ENCODE peak calls at places on chromosome 11, in four cellular contexts. One of them, this sample, is unnamed.

GRCh38 chr11:61023086-61024035 is 51.9 kb downstream of the CD6 start:
- DNase-seq in fibroblast of the aortic adventitia: no peak
- DNase-seq in transverse colon: peak
- DNase-seq in GM10248: no peak
- DNase-seq in this sample: no peak

GRCh38 chr11:10268746-10269487 is 25.1 kb downstream of the SBF2 start:
- DNase-seq in fibroblast of the aortic adventitia: peak
- DNase-seq in transverse colon: no peak
- DNase-seq in GM10248: no peak
- DNase-seq in this sample: no peak

GRCh38 chr11:121138259-121138658 is 37.2 kb downstream of the TECTA start:
- DNase-seq in GM10248: no peak
- DNase-seq in transverse colon: no peak
- DNase-seq in fibroblast of the aortic adventitia: no peak
- DNase-seq in this sample: no peak

GRCh38 chr11:61797263-61797944 is 4.7 kb downstream of the FEN1 start:
- DNase-seq in fibroblast of the aortic adventitia: peak
- DNase-seq in GM10248: peak
- DNase-seq in transverse colon: peak
- DNase-seq in this sample: peak

GRCh38 chr11:1760351-1761109 is 3.2 kb downstream of the CTSD start:
- DNase-seq in transverse colon: peak
- DNase-seq in GM10248: no peak
- DNase-seq in fibroblast of the aortic adventitia: no peak
- DNase-seq in this sample: no peak

GRCh38 chr11:66727883-66728759 is 895 bp downstream of the SPTBN2 start:
- DNase-seq in transverse colon: peak
- DNase-seq in fibroblast of the aortic adventitia: no peak
- DNase-seq in GM10248: peak
- DNase-seq in this sample: peak

GRCh38 chr11:10594407-10594806 is 25.9 kb upstream of the LYVE1 start:
- DNase-seq in fibroblast of the aortic adventitia: no peak
- DNase-seq in GM10248: no peak
- DNase-seq in transverse colon: no peak
- DNase-seq in this sample: no peak

GRCh38 chr11:130024356-130024755 is 21.7 kb upstream of the PRDM10 start:
- DNase-seq in fibroblast of the aortic adventitia: peak
- DNase-seq in transverse colon: no peak
- DNase-seq in GM10248: no peak
- DNase-seq in this sample: no peak

GRCh38 chr11:101407324-101407723 is 176.5 kb downstream of the TRPC6 start:
- DNase-seq in fibroblast of the aortic adventitia: no peak
- DNase-seq in transverse colon: peak
- DNase-seq in GM10248: no peak
- DNase-seq in this sample: no peak

GRCh38 chr11:107018902-107019493 is 722 bp upstream of the GUCY1A2 start:
- DNase-seq in GM10248: peak
- DNase-seq in fibroblast of the aortic adventitia: peak
- DNase-seq in transverse colon: peak
- DNase-seq in this sample: peak

GRCh38 chr11:36672815-36673450 is 74.9 kb upstream of the RAG2 start:
- DNase-seq in transverse colon: no peak
- DNase-seq in GM10248: no peak
- DNase-seq in fibroblast of the aortic adventitia: peak
- DNase-seq in this sample: peak

GRCh38 chr11:70548976-70549375 is 150.6 kb downstream of the CTTN start:
- DNase-seq in transverse colon: no peak
- DNase-seq in fibroblast of the aortic adventitia: no peak
- DNase-seq in GM10248: no peak
- DNase-seq in this sample: no peak

DNA sequence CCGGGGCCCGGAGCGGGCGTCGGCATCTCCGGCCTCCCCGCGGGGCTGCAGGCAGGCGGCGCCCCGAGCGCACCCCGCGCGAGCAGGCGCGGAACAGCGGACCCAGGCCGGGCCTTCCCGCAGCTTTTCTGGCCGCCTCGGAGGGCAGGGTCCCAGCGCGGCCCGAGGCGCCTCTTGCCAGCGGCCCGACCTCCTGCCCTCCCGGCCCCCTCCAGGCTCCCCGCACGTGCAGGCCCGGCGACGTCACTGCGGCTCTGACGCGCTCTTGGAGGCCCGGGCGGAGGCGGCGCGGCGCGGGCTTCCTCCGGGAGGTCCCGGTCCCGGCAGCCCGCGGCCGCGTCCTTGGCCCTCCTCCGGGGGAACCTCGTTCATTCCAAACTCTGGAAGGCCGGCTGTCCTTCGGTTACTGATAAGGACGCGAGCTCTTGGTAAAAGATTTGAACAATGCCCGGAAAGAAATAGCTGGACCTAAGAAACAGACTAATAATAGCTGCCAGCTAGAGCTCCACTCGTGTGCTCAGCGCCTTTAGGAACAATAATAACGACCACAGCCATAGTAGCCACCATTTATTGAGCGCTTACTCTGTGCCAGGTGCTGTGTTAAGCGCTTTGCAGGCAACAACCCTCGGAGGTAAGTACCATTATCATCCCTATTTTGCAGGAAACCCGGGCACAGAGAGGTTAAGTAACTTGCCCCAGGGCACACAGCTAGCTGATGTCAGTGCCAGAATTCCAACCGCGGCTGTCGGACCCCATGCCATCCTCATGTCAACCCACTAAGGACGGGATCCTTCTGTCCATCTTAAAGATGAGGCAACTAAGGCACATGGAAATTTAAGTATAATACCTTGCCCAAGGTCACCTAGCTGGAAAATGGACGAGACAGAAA is 39.1 kb upstream of the CREB3L1 start:
- DNase-seq in transverse colon: peak
- DNase-seq in GM10248: peak
- DNase-seq in fibroblast of the aortic adventitia: peak
- DNase-seq in this sample: peak
- TF ChIP-seq CTCF in transverse colon: no peak
- TF ChIP-seq CTCF in GM10248: no peak
- TF ChIP-seq CTCF in fibroblast of the aortic adventitia: no peak
- TF ChIP-seq CTCF in this sample: peak

GRCh38 chr11:20448838-20449237 is 61.3 kb downstream of the PRMT3 start:
- DNase-seq in fibroblast of the aortic adventitia: no peak
- DNase-seq in transverse colon: no peak
- DNase-seq in GM10248: no peak
- DNase-seq in this sample: no peak
- TF ChIP-seq CTCF in fibroblast of the aortic adventitia: no peak
- TF ChIP-seq CTCF in transverse colon: no peak
- TF ChIP-seq CTCF in GM10248: no peak
- TF ChIP-seq CTCF in this sample: no peak

GRCh38 chr11:75577198-75577597 is 15.1 kb downstream of the SERPINH1 start:
- DNase-seq in GM10248: peak
- DNase-seq in fibroblast of the aortic adventitia: no peak
- DNase-seq in transverse colon: peak
- DNase-seq in this sample: peak
- TF ChIP-seq CTCF in GM10248: peak
- TF ChIP-seq CTCF in fibroblast of the aortic adventitia: peak
- TF ChIP-seq CTCF in transverse colon: peak
- TF ChIP-seq CTCF in this sample: peak

GRCh38 chr11:14969922-14970323 is 2.2 kb downstream of the CALCA start:
- DNase-seq in GM10248: no peak
- DNase-seq in fibroblast of the aortic adventitia: peak
- DNase-seq in transverse colon: peak
- DNase-seq in this sample: peak
- TF ChIP-seq CTCF in GM10248: peak
- TF ChIP-seq CTCF in fibroblast of the aortic adventitia: peak
- TF ChIP-seq CTCF in transverse colon: peak
- TF ChIP-seq CTCF in this sample: peak

DNA sequence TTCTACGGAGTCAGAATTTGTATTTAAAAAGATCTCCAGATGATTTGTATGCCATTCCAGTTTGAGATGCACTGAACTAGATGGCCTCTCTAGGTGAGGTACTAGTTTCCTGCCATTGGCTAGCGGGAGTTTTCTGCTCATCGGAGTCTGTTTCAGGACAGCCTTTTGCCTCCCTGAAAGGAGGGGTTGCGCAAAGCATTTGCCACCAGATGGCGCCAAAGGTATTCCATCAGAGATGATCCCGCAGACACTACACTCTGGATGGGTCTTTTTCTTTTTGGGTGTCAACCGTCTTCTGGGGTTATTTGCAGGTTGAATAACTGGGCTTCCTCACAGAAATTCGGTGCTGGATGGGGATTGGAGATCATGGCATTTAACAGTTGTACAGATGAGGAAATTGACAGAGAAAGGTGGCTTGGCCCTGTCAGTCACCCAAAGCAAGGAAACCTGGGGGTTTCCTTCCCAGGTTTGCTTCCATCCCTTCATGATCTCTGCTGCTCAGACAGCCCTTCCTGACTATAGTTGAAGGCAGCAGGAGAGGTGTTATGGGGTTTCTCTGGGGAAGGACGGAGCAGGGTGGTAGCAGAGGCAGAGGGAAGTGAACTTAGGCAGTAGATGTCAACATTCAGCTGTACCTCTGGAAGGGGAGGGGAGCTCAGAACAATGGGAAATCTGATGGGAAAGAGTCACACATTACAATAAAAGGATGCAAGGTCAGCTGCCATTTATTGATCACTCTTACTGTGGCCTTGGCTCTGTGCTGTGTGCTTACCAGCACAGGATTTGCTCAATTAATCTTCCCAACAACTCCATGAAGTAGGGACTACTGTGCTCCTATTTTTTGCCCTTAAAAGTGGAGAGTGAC is 81.6 kb downstream of the CCDC81 start:
- DNase-seq in transverse colon: peak
- DNase-seq in GM10248: peak
- DNase-seq in fibroblast of the aortic adventitia: peak
- DNase-seq in this sample: peak
- TF ChIP-seq CTCF in transverse colon: peak
- TF ChIP-seq CTCF in GM10248: peak
- TF ChIP-seq CTCF in fibroblast of the aortic adventitia: peak
- TF ChIP-seq CTCF in this sample: peak

GRCh38 chr11:69400140-69400539 is 81.3 kb upstream of the LINC01488 start:
- DNase-seq in fibroblast of the aortic adventitia: no peak
- DNase-seq in GM10248: no peak
- DNase-seq in transverse colon: no peak
- DNase-seq in this sample: no peak

GRCh38 chr11:69397732-69398131 is 83.7 kb upstream of the LINC01488 start:
- DNase-seq in fibroblast of the aortic adventitia: no peak
- DNase-seq in transverse colon: no peak
- DNase-seq in GM10248: no peak
- DNase-seq in this sample: no peak

GRCh38 chr11:69396948-69397307 is 84.5 kb upstream of the LINC01488 start:
- DNase-seq in fibroblast of the aortic adventitia: no peak
- DNase-seq in GM10248: no peak
- DNase-seq in transverse colon: no peak
- DNase-seq in this sample: no peak

GRCh38 chr11:69400769-69401590 is 80.5 kb upstream of the LINC01488 start:
- DNase-seq in transverse colon: no peak
- DNase-seq in GM10248: no peak
- DNase-seq in fibroblast of the aortic adventitia: no peak
- DNase-seq in this sample: no peak

GRCh38 chr11:69398529-69399492 is 82.7 kb upstream of the LINC01488 start:
- DNase-seq in fibroblast of the aortic adventitia: no peak
- DNase-seq in GM10248: no peak
- DNase-seq in transverse colon: no peak
- DNase-seq in this sample: no peak
- TF ChIP-seq CTCF in fibroblast of the aortic adventitia: no peak
- TF ChIP-seq CTCF in GM10248: no peak
- TF ChIP-seq CTCF in transverse colon: no peak
- TF ChIP-seq CTCF in this sample: no peak

GRCh38 chr11:57134284-57134683 is 47.5 kb upstream of the LRRC55 start:
- DNase-seq in transverse colon: no peak
- DNase-seq in fibroblast of the aortic adventitia: no peak
- DNase-seq in GM10248: no peak
- DNase-seq in this sample: no peak

GRCh38 chr11:57126766-57127400 is 54.9 kb upstream of the LRRC55 start:
- DNase-seq in fibroblast of the aortic adventitia: no peak
- DNase-seq in transverse colon: no peak
- DNase-seq in GM10248: no peak
- DNase-seq in this sample: no peak

GRCh38 chr11:57133616-57134015 is 48.1 kb upstream of the LRRC55 start:
- DNase-seq in fibroblast of the aortic adventitia: no peak
- DNase-seq in GM10248: no peak
- DNase-seq in transverse colon: no peak
- DNase-seq in this sample: no peak

GRCh38 chr11:57135020-57135751 is 46.6 kb upstream of the LRRC55 start:
- DNase-seq in transverse colon: no peak
- DNase-seq in GM10248: no peak
- DNase-seq in fibroblast of the aortic adventitia: no peak
- DNase-seq in this sample: no peak

DNA sequence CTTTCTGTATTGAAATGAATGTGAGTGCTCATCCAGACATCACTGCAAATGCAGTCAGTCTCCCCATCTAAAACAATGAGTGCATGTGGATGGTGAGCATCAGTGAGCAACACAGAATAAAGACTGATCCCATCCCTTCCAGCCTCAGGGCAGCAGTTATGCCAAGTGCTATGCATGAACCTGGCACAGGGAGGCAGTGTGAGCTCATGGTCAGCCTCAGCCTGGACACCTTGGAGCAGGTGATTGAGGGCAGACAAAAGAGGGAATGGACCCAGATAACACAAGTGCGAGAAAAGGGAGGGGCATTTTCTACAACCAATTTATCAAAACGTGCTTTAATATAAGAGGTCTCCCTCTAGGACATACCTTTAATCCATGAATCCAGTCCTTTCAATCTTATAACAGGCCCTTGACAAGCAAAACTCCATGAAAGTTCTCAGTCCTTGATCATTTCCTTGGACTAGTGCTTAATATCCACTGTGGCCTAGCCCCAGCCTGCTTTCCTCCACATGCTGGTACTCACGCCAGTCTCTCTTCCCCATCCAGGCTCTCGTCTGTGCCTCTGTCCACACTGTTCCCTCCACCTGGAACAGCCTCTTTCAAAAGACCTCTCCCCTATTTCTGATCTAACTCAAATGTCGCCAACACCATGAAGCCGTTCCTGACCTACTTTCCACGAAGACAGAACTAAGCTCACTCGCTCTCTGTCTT is 50.5 kb upstream of the LRRC55 start:
- DNase-seq in fibroblast of the aortic adventitia: peak
- DNase-seq in transverse colon: peak
- DNase-seq in GM10248: no peak
- DNase-seq in this sample: peak
- TF ChIP-seq CTCF in fibroblast of the aortic adventitia: peak
- TF ChIP-seq CTCF in transverse colon: peak
- TF ChIP-seq CTCF in GM10248: peak
- TF ChIP-seq CTCF in this sample: peak

GRCh38 chr11:113715273-113715672 is 9.2 kb upstream of the TMPRSS5 start:
- DNase-seq in transverse colon: no peak
- DNase-seq in GM10248: no peak
- DNase-seq in fibroblast of the aortic adventitia: no peak
- DNase-seq in this sample: no peak
- TF ChIP-seq CTCF in transverse colon: no peak
- TF ChIP-seq CTCF in GM10248: no peak
- TF ChIP-seq CTCF in fibroblast of the aortic adventitia: no peak
- TF ChIP-seq CTCF in this sample: no peak

DNA sequence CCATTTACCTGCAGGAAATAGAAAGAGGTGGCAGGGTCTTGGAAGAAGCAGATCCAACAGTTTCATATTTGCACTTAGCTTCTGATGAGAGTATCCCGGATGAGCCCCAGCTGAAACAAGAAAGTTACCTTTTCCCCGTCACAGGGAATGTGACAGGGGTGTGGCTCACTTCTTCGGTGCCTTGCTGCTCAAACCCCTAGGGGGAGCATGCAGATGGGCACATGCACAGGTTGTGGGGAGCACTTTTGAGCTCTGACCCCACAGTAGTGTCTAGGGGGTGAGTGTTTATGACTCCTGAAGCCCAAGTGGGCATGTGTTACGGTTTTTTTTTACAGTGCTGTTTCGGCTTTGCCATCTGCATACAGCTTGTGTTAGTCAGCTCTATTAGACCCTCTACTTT is 1221.0 kb downstream of the JRKL start:
- DNase-seq in GM10248: no peak
- DNase-seq in fibroblast of the aortic adventitia: no peak
- DNase-seq in transverse colon: no peak
- DNase-seq in this sample: no peak
- TF ChIP-seq CTCF in GM10248: no peak
- TF ChIP-seq CTCF in fibroblast of the aortic adventitia: no peak
- TF ChIP-seq CTCF in transverse colon: no peak
- TF ChIP-seq CTCF in this sample: no peak